ENCODE peak calls at places on chromosome 21, in seven cellular contexts. D is Caki2, J is mesendoderm, M is HCT116, C is EH, G is HS-27A, I is astrocyte of the cerebellum. F is an unnamed sample.

GRCh38 chr21:45543710-45544448 is 1.6 kb upstream of the SLC19A1 start:
- DNase-seq in D (no peak), J (no peak), M (no peak), C (no peak), G (no peak), I (no peak), F (no peak)

GRCh38 chr21:18908641-18909040 is 505.1 kb upstream of the TMPRSS15 start:
- DNase-seq in D (no peak), J (no peak), M (no peak), C (no peak), G (no peak), I (no peak), F (no peak)

GRCh38 chr21:26969971-26970725 is 3.3 kb upstream of the ADAMTS5 start:
- DNase-seq in D (no peak), J (no peak), M (no peak), C (peak), G (no peak), I (no peak), F (no peak)

GRCh38 chr21:45538381-45539045 is 3.7 kb downstream of the SLC19A1 start:
- DNase-seq in D (no peak), J (no peak), M (no peak), C (no peak), G (no peak), I (no peak), F (no peak)

GRCh38 chr21:22554690-22555316 is 1556.6 kb downstream of the NCAM2 start:
- DNase-seq in D (no peak), J (no peak), M (no peak), C (no peak), G (no peak), I (no peak), F (no peak)

GRCh38 chr21:39014751-39015150 is 168.5 kb downstream of the PSMG1 start:
- DNase-seq in D (peak), J (no peak), M (no peak), C (peak), G (peak), I (peak), F (no peak)

GRCh38 chr21:29187939-29188338 is 57.5 kb downstream of the MAP3K7CL start:
- DNase-seq in D (no peak), J (no peak), M (peak), C (peak), G (peak), I (peak), F (no peak)

GRCh38 chr21:16928439-16928838 is 584.4 kb upstream of the CXADR start:
- DNase-seq in D (no peak), J (no peak), M (no peak), C (no peak), G (no peak), I (no peak), F (no peak)

GRCh38 chr21:45318556-45319341 is 31.1 kb upstream of the POFUT2 start:
- DNase-seq in D (peak), J (no peak), M (peak), C (peak), G (no peak), I (no peak), F (no peak)

GRCh38 chr21:42042651-42043050 is 28.5 kb upstream of the UMODL1 start:
- DNase-seq in D (no peak), J (no peak), M (no peak), C (no peak), G (no peak), I (no peak), F (no peak)

GRCh38 chr21:44496196-44496899 is 41.0 kb downstream of the LRRC3 start:
- DNase-seq in D (no peak), J (no peak), M (no peak), C (no peak), G (no peak), I (no peak), F (no peak)

GRCh38 chr21:45934570-45934969 is 47.0 kb upstream of the COL6A1 start:
- DNase-seq in D (no peak), J (no peak), M (no peak), C (no peak), G (no peak), I (no peak), F (no peak)

GRCh38 chr21:28908351-28908750 is 84.3 kb downstream of the LTN1 start:
- DNase-seq in D (no peak), J (no peak), M (no peak), C (no peak), G (no peak), I (no peak), F (no peak)

GRCh38 chr21:44291936-44292811 is 6.5 kb downstream of the AIRE start:
- DNase-seq in D (no peak), J (no peak), M (no peak), C (no peak), G (no peak), I (no peak), F (no peak)

GRCh38 chr21:45698493-45698947 is 55.0 kb downstream of the PCBP3 start:
- DNase-seq in D (no peak), J (no peak), M (no peak), C (peak), G (peak), I (peak), F (no peak)